ENCODE peak calls at places on chromosomes 16 and 17, in four cellular contexts. One of them, this sample, is unnamed.

GRCh38 chr17:14845562-14846335 is 419.4 kb downstream of the PMP22 start:
- DNase-seq in EH: peak; percentile 45
- DNase-seq in AG09319: no peak
- DNase-seq in gastrocnemius medialis: no peak
- DNase-seq in this sample: no peak

GRCh38 chr16:29775742-29776408 is 2.2 kb upstream of the ZG16 start:
- DNase-seq in EH: peak; percentile 49
- DNase-seq in AG09319: no peak
- DNase-seq in gastrocnemius medialis: no peak
- DNase-seq in this sample: no peak

GRCh38 chr16:3246876-3247275 is 9.6 kb downstream of the MEFV start:
- DNase-seq in EH: no peak
- DNase-seq in AG09319: no peak
- DNase-seq in gastrocnemius medialis: no peak
- DNase-seq in this sample: no peak

GRCh38 chr16:30991052-30991451 is 6.0 kb downstream of the HSD3B7 start:
- DNase-seq in EH: no peak
- DNase-seq in AG09319: no peak
- DNase-seq in gastrocnemius medialis: no peak
- DNase-seq in this sample: no peak

GRCh38 chr16:56424791-56425438 is 430 bp downstream of the AMFR start:
- DNase-seq in EH: peak; percentile 30
- DNase-seq in AG09319: no peak
- DNase-seq in gastrocnemius medialis: no peak
- DNase-seq in this sample: peak; percentile 17

GRCh38 chr16:56817938-56818337 is 47.1 kb upstream of the SLC12A3 start:
- DNase-seq in EH: no peak
- DNase-seq in AG09319: no peak
- DNase-seq in gastrocnemius medialis: no peak
- DNase-seq in this sample: no peak

GRCh38 chr17:75909812-75910274 is 5.2 kb upstream of the MRPL38 start:
- DNase-seq in EH: peak; percentile 14
- DNase-seq in AG09319: no peak
- DNase-seq in gastrocnemius medialis: no peak
- DNase-seq in this sample: no peak

GRCh38 chr16:85446846-85447656 is 166.1 kb upstream of the GSE1 start:
- DNase-seq in EH: no peak
- DNase-seq in AG09319: no peak
- DNase-seq in gastrocnemius medialis: peak; percentile 59
- DNase-seq in this sample: no peak

GRCh38 chr16:7158481-7158880 is 174.2 kb upstream of the RBFOX1 start:
- DNase-seq in EH: no peak
- DNase-seq in AG09319: no peak
- DNase-seq in gastrocnemius medialis: no peak
- DNase-seq in this sample: no peak

GRCh38 chr17:38656959-38657823 is 17.6 kb downstream of the EPOP start:
- DNase-seq in EH: no peak
- DNase-seq in AG09319: no peak
- DNase-seq in gastrocnemius medialis: no peak
- DNase-seq in this sample: peak; percentile 74

GRCh38 chr16:69073181-69073669 is 32.2 kb upstream of the HAS3 start:
- DNase-seq in EH: peak; percentile 87
- DNase-seq in AG09319: peak; percentile 25
- DNase-seq in gastrocnemius medialis: no peak
- DNase-seq in this sample: no peak

GRCh38 chr17:44363613-44364159 is at the start of gene FAM171A2:
- DNase-seq in EH: peak; percentile 62
- DNase-seq in AG09319: no peak
- DNase-seq in gastrocnemius medialis: no peak
- DNase-seq in this sample: peak; percentile 85

GRCh38 chr16:86066755-86067154 is 167.8 kb downstream of the IRF8 start:
- DNase-seq in EH: no peak
- DNase-seq in AG09319: no peak
- DNase-seq in gastrocnemius medialis: no peak
- DNase-seq in this sample: no peak

GRCh38 chr17:40551091-40551873 is 14.0 kb downstream of the CCR7 start:
- DNase-seq in EH: peak; percentile 100
- DNase-seq in AG09319: peak; percentile 99
- DNase-seq in gastrocnemius medialis: peak; percentile 51
- DNase-seq in this sample: peak; percentile 65

GRCh38 chr16:78705694-78706093 is 606.2 kb downstream of the WWOX start:
- DNase-seq in EH: no peak
- DNase-seq in AG09319: no peak
- DNase-seq in gastrocnemius medialis: no peak
- DNase-seq in this sample: no peak

GRCh38 chr17:50699410-50699809 is 8.3 kb downstream of the ANKRD40 start:
- DNase-seq in EH: no peak
- DNase-seq in AG09319: no peak
- DNase-seq in gastrocnemius medialis: no peak
- DNase-seq in this sample: no peak

GRCh38 chr16:14613991-14614390 is 16.1 kb downstream of the PARN start:
- DNase-seq in EH: no peak
- DNase-seq in AG09319: no peak
- DNase-seq in gastrocnemius medialis: no peak
- DNase-seq in this sample: no peak

GRCh38 chr16:57786632-57787518 is 15.4 kb downstream of the KIFC3 start:
- DNase-seq in EH: no peak
- DNase-seq in AG09319: no peak
- DNase-seq in gastrocnemius medialis: peak; percentile 88
- DNase-seq in this sample: no peak

GRCh38 chr17:11969565-11969964 is 27.7 kb downstream of the ZNF18 start:
- DNase-seq in EH: no peak
- DNase-seq in AG09319: no peak
- DNase-seq in gastrocnemius medialis: no peak
- DNase-seq in this sample: no peak

GRCh38 chr17:68398731-68399637 is 58.3 kb downstream of the WIPI1 start:
- DNase-seq in EH: peak; percentile 81
- DNase-seq in AG09319: no peak
- DNase-seq in gastrocnemius medialis: no peak
- DNase-seq in this sample: peak; percentile 85

GRCh38 chr17:51119415-51120356 is 982 bp downstream of the SPAG9 start:
- DNase-seq in EH: peak; percentile 55
- DNase-seq in AG09319: no peak
- DNase-seq in gastrocnemius medialis: peak; percentile 45
- DNase-seq in this sample: peak; percentile 49

GRCh38 chr17:5424909-5425308 is 4.9 kb downstream of the RPAIN start:
- DNase-seq in EH: peak; percentile 41
- DNase-seq in AG09319: no peak
- DNase-seq in gastrocnemius medialis: no peak
- DNase-seq in this sample: no peak

GRCh38 chr16:84387021-84387420 is 18.7 kb downstream of the ATP2C2 start:
- DNase-seq in EH: no peak
- DNase-seq in AG09319: no peak
- DNase-seq in gastrocnemius medialis: no peak
- DNase-seq in this sample: no peak

GRCh38 chr16:73067671-73068545 is 20.0 kb upstream of the ZFHX3 start:
- DNase-seq in EH: no peak
- DNase-seq in AG09319: no peak
- DNase-seq in gastrocnemius medialis: no peak
- DNase-seq in this sample: no peak

GRCh38 chr16:52537463-52537862 is 9.5 kb downstream of the TOX3 start:
- DNase-seq in EH: no peak
- DNase-seq in AG09319: no peak
- DNase-seq in gastrocnemius medialis: no peak
- DNase-seq in this sample: no peak

GRCh38 chr17:81388612-81389367 is 6.5 kb upstream of the BAHCC1 start:
- DNase-seq in EH: no peak
- DNase-seq in AG09319: no peak
- DNase-seq in gastrocnemius medialis: no peak
- DNase-seq in this sample: no peak

GRCh38 chr17:304461-304860 is 48.1 kb downstream of the RPH3AL start:
- DNase-seq in EH: peak; percentile 6
- DNase-seq in AG09319: no peak
- DNase-seq in gastrocnemius medialis: no peak
- DNase-seq in this sample: no peak

GRCh38 chr17:30429155-30429554 is 48.1 kb upstream of the GOSR1 start:
- DNase-seq in EH: peak; percentile 84
- DNase-seq in AG09319: peak; percentile 20
- DNase-seq in gastrocnemius medialis: no peak
- DNase-seq in this sample: no peak

GRCh38 chr17:75159196-75160031 is 5.1 kb upstream of the JPT1 start:
- DNase-seq in EH: peak; percentile 46
- DNase-seq in AG09319: no peak
- DNase-seq in gastrocnemius medialis: no peak
- DNase-seq in this sample: no peak

This sample was measured in HuH-7.